ENCODE peak calls at places on chromosomes 2 and 18, in seven cellular contexts. Z is HCT116, R is left ventricle myocardium inferior, L is left lung, U is PC-3, X is omental fat pad, M is right lobe of liver. A is an unnamed sample.

GRCh38 chr18:75478996-75479870 is 51.7 kb upstream of the SMIM21 start:
- DNase-seq in U (peak), R (no peak), Z (peak), X (no peak), L (no peak), M (no peak), A (no peak)

GRCh38 chr2:120740375-120740764 is 4.7 kb downstream of the GLI2 start:
- DNase-seq in R (no peak), X (no peak), U (no peak), M (no peak), L (no peak), Z (no peak), A (no peak)

GRCh38 chr2:20624156-20624883 is 26.6 kb downstream of the HS1BP3 start:
- DNase-seq in Z (no peak), X (no peak), L (peak), U (no peak), M (peak), R (peak), A (peak)

GRCh38 chr2:218029366-218030360 is 26.9 kb upstream of the TNS1 start:
- DNase-seq in M (no peak), U (no peak), Z (no peak), L (peak), X (no peak), R (no peak), A (peak)

GRCh38 chr2:180739070-180739469 is 241.3 kb upstream of the UBE2E3 start:
- DNase-seq in X (no peak), U (no peak), Z (no peak), M (no peak), R (no peak), L (no peak), A (no peak)

GRCh38 chr18:45724591-45724990 is 610 bp downstream of the SLC14A1 start:
- DNase-seq in M (no peak), U (no peak), R (no peak), L (no peak), X (no peak), Z (no peak), A (no peak)

GRCh38 chr2:172582656-172583055 is 26.8 kb downstream of the PDK1 start:
- DNase-seq in M (no peak), U (no peak), X (no peak), R (no peak), Z (no peak), L (no peak), A (no peak)

GRCh38 chr18:73528066-73528465 is 619.6 kb downstream of the FBXO15 start:
- DNase-seq in L (no peak), X (no peak), R (no peak), M (no peak), Z (no peak), U (no peak), A (no peak)

GRCh38 chr2:100405403-100406119 is 11.9 kb downstream of the CHST10 start:
- DNase-seq in M (no peak), L (no peak), X (no peak), R (no peak), Z (no peak), U (no peak), A (no peak)

GRCh38 chr2:10909050-10909995 is 2.4 kb upstream of the KCNF1 start:
- DNase-seq in M (no peak), Z (peak), X (no peak), U (peak), L (no peak), R (no peak), A (no peak)

GRCh38 chr2:202022755-202023154 is 10.9 kb upstream of the FZD7 start:
- DNase-seq in U (no peak), X (no peak), L (no peak), M (no peak), R (peak), Z (no peak), A (no peak)

GRCh38 chr2:136381722-136382633 is 264.0 kb upstream of the CXCR4 start:
- DNase-seq in M (peak), Z (no peak), X (no peak), R (no peak), L (no peak), U (no peak), A (no peak)

GRCh38 chr18:34299828-34300227 is 75.1 kb upstream of the NOL4 start:
- DNase-seq in M (no peak), Z (no peak), X (no peak), L (no peak), U (no peak), R (no peak), A (no peak)

GRCh38 chr18:68177807-68178702 is 536.9 kb downstream of the TMX3 start:
- DNase-seq in M (no peak), Z (no peak), X (no peak), L (no peak), U (peak), R (no peak), A (no peak)

GRCh38 chr2:99680946-99681345 is 191.1 kb upstream of the REV1 start:
- DNase-seq in U (peak), Z (no peak), X (no peak), M (no peak), L (no peak), R (no peak), A (no peak)

GRCh38 chr18:68417166-68417776 is 297.6 kb downstream of the TMX3 start:
- DNase-seq in U (no peak), R (no peak), Z (no peak), X (no peak), M (no peak), L (no peak), A (no peak)

GRCh38 chr18:74342416-74343043 is 26.9 kb downstream of the C18orf63 start:
- DNase-seq in L (no peak), U (peak), X (no peak), M (no peak), Z (peak), R (no peak), A (no peak)

GRCh38 chr18:39453882-39454281 is 1888.3 kb upstream of the CELF4 start:
- DNase-seq in X (no peak), Z (no peak), R (no peak), U (no peak), M (no peak), L (no peak), A (no peak)

GRCh38 chr2:20617892-20618467 is 32.9 kb downstream of the HS1BP3 start:
- DNase-seq in U (peak), Z (peak), X (peak), L (peak), R (peak), M (peak), A (peak)

GRCh38 chr2:185291035-185291647 is 447.5 kb upstream of the FSIP2 start:
- DNase-seq in R (no peak), U (peak), L (no peak), Z (peak), X (no peak), M (peak), A (no peak)

GRCh38 chr2:24490674-24491625 is at the start of gene NCOA1:
- DNase-seq in X (peak), U (peak), Z (peak), M (peak), R (peak), L (peak), A (peak)
- TF ChIP-seq CTCF in X (no peak), U (no peak), Z (no peak), M (peak), R (peak), L (no peak), A (peak)

GRCh38 chr18:23920054-23920453 is 94.5 kb upstream of the TTC39C start:
- DNase-seq in R (no peak), X (no peak), Z (no peak), L (no peak), U (no peak), M (no peak), A (no peak)
- TF ChIP-seq CTCF in R (no peak), X (no peak), Z (no peak), L (no peak), U (no peak), M (no peak), A (no peak)

DNA sequence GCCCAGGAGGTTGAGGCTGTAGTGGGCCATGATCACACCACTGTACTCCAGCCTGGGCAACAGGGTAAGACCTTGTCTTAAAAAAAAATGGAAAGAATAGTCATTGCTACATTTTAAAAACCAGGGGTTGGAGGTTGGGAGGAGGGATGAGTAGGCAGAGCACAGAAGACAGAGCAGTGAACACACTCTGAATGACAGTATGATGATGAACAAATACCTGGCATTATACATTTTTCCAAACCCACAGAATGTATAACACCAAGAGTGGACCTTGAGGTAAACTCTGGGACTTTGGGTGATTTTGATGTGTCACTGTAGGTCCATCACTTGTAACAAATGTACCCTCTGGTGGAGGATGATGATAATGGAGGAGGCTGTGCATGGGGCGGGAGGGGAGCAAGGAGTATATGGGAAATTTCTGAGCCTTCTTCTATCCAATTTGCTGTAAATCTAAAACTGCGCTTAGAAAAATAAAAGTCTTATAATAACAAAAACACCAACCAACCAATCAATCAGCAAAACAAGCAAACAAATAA is 111.4 kb upstream of the PGAP1 start:
- DNase-seq in L (no peak), Z (no peak), U (peak), M (no peak), R (no peak), X (no peak), A (no peak)
- TF ChIP-seq CTCF in L (no peak), Z (peak), U (peak), M (no peak), R (no peak), X (no peak), A (no peak)

DNA sequence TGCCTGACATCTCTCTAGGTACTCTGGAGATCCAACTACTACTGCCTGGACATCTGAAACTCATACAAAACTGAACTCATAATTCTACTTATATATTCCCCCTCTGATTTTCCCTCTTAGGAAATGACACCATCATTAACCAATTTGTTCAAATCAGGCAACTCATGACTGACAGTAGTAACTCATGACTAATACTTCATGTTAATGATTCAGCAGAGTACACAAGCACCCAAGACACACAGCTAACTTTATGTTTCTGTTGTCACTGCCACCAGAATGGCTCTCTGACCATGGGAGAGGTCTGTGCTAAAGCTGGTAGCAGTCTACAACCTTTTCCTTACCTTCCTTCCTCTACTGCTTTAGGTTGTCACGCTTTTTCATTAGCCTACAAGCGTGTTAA is 91.1 kb downstream of the ITSN2 start:
- DNase-seq in R (no peak), L (no peak), Z (no peak), X (no peak), U (peak), M (no peak), A (no peak)
- TF ChIP-seq CTCF in R (no peak), L (no peak), Z (no peak), X (no peak), U (no peak), M (no peak), A (no peak)